ENCODE peak calls at places on chromosomes 7 and 10, in five cellular contexts. B is endodermal cell, E is pancreas, H is ovary, C is A549. Q is an unnamed sample.

GRCh38 chr7:78151229-78151628 is 352.7 kb downstream of the PHTF2 start:
- DNase-seq in C (no peak), H (no peak), B (no peak), E (no peak), Q (no peak)

GRCh38 chr10:32437334-32437733 is 8.6 kb upstream of the CCDC7 start:
- DNase-seq in B (no peak), H (no peak), C (no peak), E (no peak), Q (no peak)

GRCh38 chr7:897771-898376 is 21.5 kb downstream of the GET4 start:
- DNase-seq in B (no peak), E (no peak), C (peak; percentile 39), H (peak; percentile 45), Q (no peak)

GRCh38 chr10:88172159-88172558 is 308.7 kb downstream of the PTEN start:
- DNase-seq in H (no peak), E (no peak), B (no peak), C (no peak), Q (no peak)

GRCh38 chr7:31957090-31957720 is 113.0 kb downstream of the PDE1C start:
- DNase-seq in C (peak; percentile 77), E (no peak), B (no peak), H (no peak), Q (no peak)

GRCh38 chr7:16765436-16765859 is 11.9 kb downstream of the TSPAN13 start:
- DNase-seq in C (no peak), H (no peak), E (no peak), B (no peak), Q (no peak)

GRCh38 chr10:103139803-103140202 is 53.3 kb downstream of the NT5C2 start:
- DNase-seq in H (no peak), B (no peak), E (no peak), C (peak; percentile 28), Q (no peak)

GRCh38 chr10:11846542-11846941 is 23.4 kb downstream of the PROSER2 start:
- DNase-seq in B (no peak), C (no peak), E (no peak), H (no peak), Q (no peak)

GRCh38 chr7:94344826-94345225 is 49.9 kb upstream of the COL1A2 start:
- DNase-seq in H (no peak), B (no peak), C (no peak), E (no peak), Q (no peak)

GRCh38 chr7:130890176-130891020 is 156.4 kb upstream of the KLF14 start:
- DNase-seq in C (no peak), B (no peak), E (no peak), H (no peak), Q (no peak)

GRCh38 chr10:3452683-3453388 is 280.3 kb upstream of the PITRM1 start:
- DNase-seq in H (no peak), C (peak; percentile 38), B (no peak), E (no peak), Q (no peak)

GRCh38 chr10:75189266-75190096 is 21.1 kb upstream of the VDAC2 start:
- DNase-seq in B (peak; percentile 54), E (no peak), H (no peak), C (no peak), Q (no peak)

GRCh38 chr7:28406192-28406591 is 6.1 kb upstream of the CREB5 start:
- DNase-seq in E (no peak), H (peak; percentile 15), C (no peak), B (peak; percentile 72), Q (no peak)

GRCh38 chr10:131846224-131847101 is 54.3 kb upstream of the PPP2R2D start:
- DNase-seq in E (no peak), C (no peak), B (peak; percentile 42), H (no peak), Q (no peak)

GRCh38 chr7:138785587-138786437 is 12.0 kb upstream of the TMEM213 start:
- DNase-seq in H (no peak), C (peak; percentile 59), B (no peak), E (no peak), Q (no peak)

GRCh38 chr7:141073173-141073640 is 657 bp upstream of the TMEM178B start:
- DNase-seq in H (no peak), E (no peak), B (peak; percentile 89), C (peak; percentile 51), Q (peak; percentile 36)

GRCh38 chr7:17301491-17302101 is 3.1 kb downstream of the AHR start:
- DNase-seq in C (peak; percentile 53), B (no peak), E (peak; percentile 9), H (peak; percentile 63), Q (peak; percentile 57)

GRCh38 chr10:14557573-14557972 is 217.1 kb downstream of the FAM107B start:
- DNase-seq in C (no peak), E (no peak), H (no peak), B (no peak), Q (no peak)

GRCh38 chr10:50594012-50594411 is 29.7 kb downstream of the SGMS1 start:
- DNase-seq in B (no peak), E (no peak), H (no peak), C (peak; percentile 34), Q (no peak)

GRCh38 chr10:96287392-96288105 is 16.2 kb upstream of the BLNK start:
- DNase-seq in H (no peak), C (peak; percentile 31), E (peak; percentile 72), B (no peak), Q (peak; percentile 92)

GRCh38 chr7:45873355-45873754 is 473 bp upstream of the CCDC201 start:
- DNase-seq in B (no peak), H (no peak), E (no peak), C (no peak), Q (no peak)

GRCh38 chr7:23619141-23619540 is 22.0 kb downstream of the CCDC126 start:
- DNase-seq in C (no peak), E (no peak), H (no peak), B (no peak), Q (no peak)

DNA sequence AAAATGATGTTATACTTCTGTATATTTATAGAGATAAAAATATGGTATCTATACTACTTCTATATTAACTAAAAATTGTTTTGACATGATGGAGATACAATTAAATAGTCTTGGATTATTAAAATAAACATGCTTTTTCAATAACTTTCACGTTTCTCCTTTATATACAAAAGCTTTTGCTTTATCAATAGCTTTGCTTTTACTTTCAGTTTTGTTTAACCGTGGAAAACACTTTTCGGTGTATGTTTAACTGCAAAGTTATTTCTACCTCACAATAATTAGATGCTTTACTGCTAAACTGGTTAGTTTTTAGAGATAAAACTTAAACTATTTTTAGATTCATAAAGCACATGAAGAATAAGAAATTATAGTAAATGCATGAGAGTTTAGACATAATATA is 432.1 kb upstream of the PCDH15 start:
- DNase-seq in C (no peak), B (no peak), E (no peak), H (no peak), Q (no peak)
- H3K4me3 ChIP-seq in C (no peak overlapping the region), B (no peak overlapping the region), E (no peak overlapping the region), H (no peak overlapping the region), Q (peak overlapping the region; percentile 8)

GRCh38 chr7:142533920-142534319 is 215.4 kb upstream of the PRSS1 start:
- DNase-seq in B (no peak), C (no peak), E (no peak), H (no peak), Q (no peak)

GRCh38 chr7:142523821-142524460 is 225.3 kb upstream of the PRSS1 start:
- DNase-seq in H (no peak), B (no peak), C (no peak), E (no peak), Q (no peak)

GRCh38 chr7:142534726-142535122 is 214.5 kb upstream of the PRSS1 start:
- DNase-seq in E (no peak), C (no peak), H (no peak), B (no peak), Q (no peak)

DNA sequence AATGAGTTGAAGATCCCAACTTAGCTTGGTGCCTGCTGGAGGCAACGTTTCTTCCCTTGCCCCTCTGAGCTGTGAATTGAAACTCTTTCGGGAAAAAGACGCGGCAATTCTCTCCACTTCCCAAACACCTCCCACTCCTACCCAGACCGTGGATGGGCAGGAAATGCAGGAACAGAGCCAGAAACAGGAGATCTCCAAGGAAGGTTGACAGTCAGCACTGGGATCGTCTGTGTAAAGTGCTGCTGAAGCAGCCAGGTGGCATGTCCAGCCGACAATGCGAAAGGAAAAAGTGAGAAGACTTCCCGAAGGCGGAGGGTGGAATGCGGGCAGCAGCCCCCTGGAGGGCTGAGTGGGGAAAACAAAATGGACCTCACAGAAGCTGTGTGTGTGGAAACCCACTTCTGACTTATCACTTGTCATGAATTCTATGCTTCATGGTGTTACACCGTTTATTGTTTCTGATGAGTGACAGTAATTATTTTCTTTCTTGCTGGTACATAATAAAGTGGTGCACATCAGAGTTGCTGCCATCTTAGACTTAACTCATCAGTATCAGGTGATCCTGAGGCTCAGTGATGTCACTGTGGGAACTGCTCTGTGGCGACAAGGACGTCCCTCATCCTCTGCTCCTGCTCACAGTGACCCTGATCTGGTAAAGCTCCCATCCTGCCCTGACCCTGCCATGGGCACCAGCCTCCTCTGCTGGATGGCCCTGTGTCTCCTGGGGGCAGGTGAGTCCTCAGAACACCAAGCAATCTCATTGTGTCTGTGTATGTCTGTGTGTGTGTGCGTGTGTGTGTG is 220.5 kb upstream of the PRSS1 start:
- DNase-seq in B (no peak), E (no peak), C (no peak), H (no peak), Q (no peak)
- TF ChIP-seq CTCF in B (peak; percentile 57), E (no peak), C (no peak), H (no peak), Q (no peak)

GRCh38 chr7:126501617-126502016 is 751.1 kb downstream of the GRM8 start:
- DNase-seq in C (no peak), H (no peak), E (no peak), B (no peak), Q (peak; percentile 34)

GRCh38 chr7:126493801-126494200 is 758.9 kb downstream of the GRM8 start:
- DNase-seq in B (no peak), C (no peak), H (no peak), E (no peak), Q (no peak)

GRCh38 chr7:126499481-126499880 is 753.3 kb downstream of the GRM8 start:
- DNase-seq in E (no peak), H (no peak), B (no peak), C (no peak), Q (no peak)

GRCh38 chr7:126495001-126495400 is 757.7 kb downstream of the GRM8 start:
- DNase-seq in C (no peak), H (no peak), E (no peak), B (no peak), Q (no peak)

DNA sequence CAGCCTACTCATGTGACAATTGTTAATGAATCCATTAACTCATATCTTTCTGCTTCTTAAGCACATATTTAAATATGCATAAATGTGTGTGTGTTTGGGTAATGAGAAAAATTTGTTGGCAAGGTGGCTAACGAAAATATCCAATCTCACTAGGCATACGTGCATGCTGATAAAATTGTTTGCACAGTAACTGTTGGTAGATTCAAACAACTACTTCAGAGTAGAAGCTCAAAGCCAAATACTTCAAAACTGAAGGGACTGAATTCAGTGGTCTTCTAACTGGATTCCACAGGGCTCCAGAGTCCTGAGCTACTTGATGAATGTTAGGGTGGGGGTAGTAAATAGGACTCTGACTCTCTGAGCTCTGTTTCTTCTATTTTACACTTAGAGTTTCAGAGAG is 757.0 kb downstream of the GRM8 start:
- DNase-seq in H (no peak), C (no peak), E (no peak), B (no peak), Q (no peak)
- H3K4me3 ChIP-seq in H (no peak overlapping the region), C (no peak overlapping the region), E (no peak overlapping the region), B (no peak overlapping the region), Q (no peak overlapping the region)

DNA sequence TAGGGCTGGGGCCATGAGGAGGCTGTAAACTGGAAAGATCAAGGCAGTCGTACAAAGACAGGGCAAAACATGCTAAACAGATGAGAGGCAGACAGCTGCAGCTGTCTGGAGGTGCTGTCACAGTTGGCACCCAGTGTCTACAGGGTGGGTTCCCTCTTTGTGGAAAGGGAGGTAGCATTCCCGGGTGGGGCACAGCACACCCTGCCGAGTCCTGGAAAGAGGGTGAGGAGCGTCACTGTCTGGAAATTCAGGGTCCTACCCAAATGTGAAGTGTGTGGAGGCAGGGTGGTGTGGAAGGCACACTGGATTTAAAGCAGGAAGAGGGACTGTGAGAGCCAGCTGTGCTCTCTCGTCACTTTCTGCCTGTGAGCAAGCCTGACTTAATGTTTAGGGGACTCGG is 356.1 kb downstream of the SDK1 start:
- DNase-seq in C (no peak), B (no peak), E (no peak), H (no peak), Q (no peak)
- TF ChIP-seq CTCF in C (no peak), B (no peak), E (no peak), H (no peak), Q (no peak)

Q was measured in GM12865.